ENCODE peak calls at places on chromosomes 11 and 22, in seven cellular contexts. P is stimulated activated CD4-positive, alpha-beta T cell treated with anti-CD3 and anti-CD28 coated beads, TNF-alpha, amount 100 ng/mL, for 24 hours; R is IMR-90; V is fibroblast of lung; M is SJSA1; B is caudate nucleus; C is T-cell. Z is an unnamed sample.

GRCh38 chr11:46375392-46376101 is 5.9 kb upstream of the MDK start:
- DNase-seq in P (no peak), R (no peak), M (no peak), B (no peak), V (no peak), C (no peak), Z (no peak)

GRCh38 chr11:69504576-69505420 is 23.3 kb downstream of the LINC01488 start:
- DNase-seq in P (no peak), B (no peak), R (no peak), M (no peak), V (no peak), C (no peak), Z (no peak)

GRCh38 chr11:132032555-132032954 is 662.1 kb downstream of the NTM start:
- DNase-seq in B (no peak), M (no peak), V (peak), R (peak), C (no peak), P (no peak), Z (peak)

GRCh38 chr11:2390871-2391662 is 9.5 kb upstream of the TSSC4 start:
- DNase-seq in C (no peak), V (peak), R (peak), B (peak), M (peak), P (no peak), Z (peak)

GRCh38 chr11:87421422-87421821 is 383.7 kb downstream of the TMEM135 start:
- DNase-seq in C (no peak), R (peak), P (no peak), V (peak), B (no peak), M (peak), Z (peak)

GRCh38 chr11:116053538-116053919 is 549.3 kb upstream of the CADM1 start:
- DNase-seq in B (no peak), C (no peak), R (no peak), P (no peak), V (no peak), M (no peak), Z (no peak)

GRCh38 chr22:24434472-24435322 is 7.3 kb downstream of the ADORA2A start:
- DNase-seq in V (no peak), M (peak), P (peak), B (no peak), C (peak), R (no peak), Z (peak)

GRCh38 chr22:41650821-41651220 is 29.7 kb downstream of the XRCC6 start:
- DNase-seq in R (no peak), B (no peak), C (no peak), V (no peak), M (no peak), P (no peak), Z (no peak)

GRCh38 chr11:78870655-78871054 is 296.0 kb upstream of the NARS2 start:
- DNase-seq in V (no peak), B (no peak), M (no peak), P (no peak), C (no peak), R (no peak), Z (no peak)

GRCh38 chr11:57662893-57663292 is 5.0 kb upstream of the ZDHHC5 start:
- DNase-seq in C (no peak), R (no peak), M (no peak), P (no peak), V (no peak), B (no peak), Z (no peak)

GRCh38 chr22:22235564-22235963 is 9.0 kb upstream of the VPREB1 start:
- DNase-seq in C (no peak), P (peak), M (no peak), B (no peak), V (peak), R (no peak), Z (peak)

GRCh38 chr22:23834830-23835772 is 3.7 kb downstream of the DERL3 start:
- DNase-seq in V (no peak), M (no peak), B (no peak), C (no peak), P (no peak), R (no peak), Z (no peak)

GRCh38 chr11:19727246-19727645 is 14.6 kb downstream of the NAV2 start:
- DNase-seq in M (no peak), P (no peak), B (no peak), V (peak), C (no peak), R (peak), Z (peak)

GRCh38 chr11:112346586-112346985 is 85.9 kb upstream of the PLET1 start:
- DNase-seq in P (no peak), B (no peak), V (no peak), C (no peak), R (no peak), M (no peak), Z (no peak)

GRCh38 chr11:30758012-30758411 is 171.9 kb upstream of the MPPED2 start:
- DNase-seq in R (peak), B (no peak), C (no peak), V (no peak), P (no peak), M (no peak), Z (peak)

GRCh38 chr22:49372530-49373288 is 455.0 kb downstream of the BRD1 start:
- DNase-seq in C (no peak), R (no peak), V (no peak), P (no peak), B (no peak), M (no peak), Z (no peak)

GRCh38 chr22:50665212-50665611 is 7.4 kb upstream of the SHANK3 start:
- DNase-seq in B (no peak), V (no peak), M (no peak), C (no peak), P (no peak), R (no peak), Z (no peak)

GRCh38 chr11:2269601-2270321 is 627 bp downstream of the ASCL2 start:
- DNase-seq in R (peak), M (peak), V (peak), P (peak), B (no peak), C (peak), Z (peak)

GRCh38 chr11:95134491-95134890 is 44.8 kb downstream of the ENDOD1 start:
- DNase-seq in B (no peak), V (peak), R (peak), P (no peak), M (no peak), C (no peak), Z (peak)

GRCh38 chr11:125262194-125262824 is 97.8 kb downstream of the PKNOX2 start:
- DNase-seq in P (no peak), C (no peak), M (no peak), R (no peak), V (no peak), B (no peak), Z (no peak)